ENCODE peak calls at places on chromosomes 4 and X, in four cellular contexts. B, S, K and V are unnamed samples.

GRCh38 chr4:119570401-119570800 is 58.2 kb downstream of the PDE5A start:
- DNase-seq in B (peak), S (no peak), K (no peak), V (no peak)

GRCh38 chr4:69239777-69240176 is 25.2 kb upstream of the UGT2B11 start:
- DNase-seq in B (no peak), S (no peak), K (no peak), V (no peak)

GRCh38 chrX:48919360-48919821 is 567 bp upstream of the PIM2 start:
- DNase-seq in B (no peak), S (no peak), K (no peak), V (no peak)

GRCh38 chr4:26717332-26717731 is 133.4 kb downstream of the TBC1D19 start:
- DNase-seq in B (peak), S (peak), K (peak), V (no peak)

GRCh38 chr4:101967697-101968346 is 177.3 kb downstream of the BANK1 start:
- DNase-seq in B (no peak), S (no peak), K (no peak), V (no peak)

GRCh38 chrX:12681047-12681446 is 110.2 kb upstream of the PRPS2 start:
- DNase-seq in B (no peak), S (no peak), K (no peak), V (no peak)

GRCh38 chr4:10079256-10079655 is 37.3 kb downstream of the WDR1 start:
- DNase-seq in B (no peak), S (no peak), K (no peak), V (no peak)

GRCh38 chrX:110415440-110416167 is 57.0 kb downstream of the RTL9 start:
- DNase-seq in B (no peak), S (no peak), K (no peak), V (no peak)

GRCh38 chr4:85866508-85866907 is 391.6 kb downstream of the ARHGAP24 start:
- DNase-seq in B (no peak), S (no peak), K (no peak), V (no peak)

GRCh38 chr4:82017680-82018079 is 356.1 kb downstream of the HNRNPD start:
- DNase-seq in B (no peak), S (no peak), K (peak), V (peak)

GRCh38 chr4:61204353-61204752 is 4.2 kb downstream of the ADGRL3 start:
- DNase-seq in B (no peak), S (no peak), K (peak), V (peak)

GRCh38 chrX:21738950-21739287 is 19.0 kb downstream of the SMPX start:
- DNase-seq in B (no peak), S (no peak), K (no peak), V (no peak)

GRCh38 chr4:1721666-1722550 is 587 bp downstream of the TACC3 start:
- DNase-seq in B (no peak), S (no peak), K (no peak), V (no peak)

DNA sequence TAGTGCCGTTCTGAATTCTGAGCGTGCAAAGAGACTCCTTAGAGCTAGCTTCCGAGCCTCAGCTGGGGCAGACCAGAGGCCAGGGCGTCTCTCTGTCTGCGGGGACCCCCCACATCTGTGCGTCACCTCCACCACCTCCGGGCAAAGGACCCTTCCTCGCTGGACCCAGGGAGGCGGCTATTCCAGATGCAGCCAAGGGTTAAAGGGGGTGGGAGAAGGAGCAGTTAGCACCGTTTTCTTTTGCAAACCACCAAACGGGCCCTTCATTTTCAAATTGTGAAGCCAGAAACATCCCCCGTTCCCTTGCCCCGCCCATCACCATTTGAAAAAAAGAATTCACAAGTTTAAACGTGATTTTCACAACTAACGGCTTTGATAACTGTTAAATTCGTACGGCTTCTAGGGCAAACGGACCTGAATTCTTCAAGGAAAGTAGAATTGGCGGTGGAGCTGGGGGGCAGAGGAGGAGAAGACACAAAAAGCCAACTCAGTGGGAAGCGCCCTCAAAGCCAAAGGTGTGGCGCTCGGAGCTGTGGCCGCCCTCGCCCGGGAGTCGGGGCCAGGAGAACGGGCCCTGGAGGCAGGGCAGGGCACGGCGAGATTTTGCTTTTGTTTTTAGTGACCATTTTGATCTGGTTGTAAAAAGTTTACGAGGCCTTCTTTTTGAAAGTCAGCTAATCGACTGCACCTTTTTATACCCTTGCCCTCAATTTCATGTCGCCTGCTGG is 3.3 kb upstream of the PDGFRA start:
- DNase-seq in B (no peak), S (no peak), K (no peak), V (no peak)
- H3K4me3 ChIP-seq in B (peak), S (no peak), K (peak), V (peak)

GRCh38 chrX:53440101-53440500 is 5.9 kb upstream of the HSD17B10 start:
- DNase-seq in B (no peak), S (no peak), K (no peak), V (no peak)
- H3K4me3 ChIP-seq in B (no peak), S (peak), K (no peak), V (peak)

GRCh38 chr4:126238010-126238409 is 923.3 kb downstream of the FAT4 start:
- DNase-seq in B (no peak), S (no peak), K (no peak), V (no peak)

GRCh38 chr4:126247409-126247808 is 932.7 kb downstream of the FAT4 start:
- DNase-seq in B (no peak), S (no peak), K (no peak), V (no peak)

GRCh38 chr4:126241631-126242030 is 926.9 kb downstream of the FAT4 start:
- DNase-seq in B (no peak), S (no peak), K (no peak), V (no peak)

GRCh38 chr4:126242679-126243390 is 928.1 kb downstream of the FAT4 start:
- DNase-seq in B (no peak), S (no peak), K (no peak), V (no peak)
- H3K4me3 ChIP-seq in B (no peak), S (no peak), K (no peak), V (no peak)

GRCh38 chrX:13692771-13693231 is 3.9 kb downstream of the RAB9A start:
- DNase-seq in B (no peak), S (peak), K (no peak), V (no peak)
- H3K4me3 ChIP-seq in B (no peak), S (no peak), K (no peak), V (no peak)

GRCh38 chr4:169379688-169380087 is 108.9 kb upstream of the SH3RF1 start:
- DNase-seq in B (no peak), S (no peak), K (no peak), V (no peak)
- H3K4me3 ChIP-seq in B (no peak), S (no peak), K (no peak), V (no peak)

GRCh38 chr4:8015512-8015911 is 75.9 kb upstream of the AFAP1 start:
- DNase-seq in B (no peak), S (no peak), K (no peak), V (no peak)

GRCh38 chr4:8012517-8012916 is 72.9 kb upstream of the AFAP1 start:
- DNase-seq in B (no peak), S (no peak), K (no peak), V (no peak)

GRCh38 chr4:8010618-8011017 is 71.0 kb upstream of the AFAP1 start:
- DNase-seq in B (no peak), S (no peak), K (no peak), V (peak)

GRCh38 chr4:8016527-8016926 is 76.9 kb upstream of the AFAP1 start:
- DNase-seq in B (no peak), S (no peak), K (no peak), V (no peak)

DNA sequence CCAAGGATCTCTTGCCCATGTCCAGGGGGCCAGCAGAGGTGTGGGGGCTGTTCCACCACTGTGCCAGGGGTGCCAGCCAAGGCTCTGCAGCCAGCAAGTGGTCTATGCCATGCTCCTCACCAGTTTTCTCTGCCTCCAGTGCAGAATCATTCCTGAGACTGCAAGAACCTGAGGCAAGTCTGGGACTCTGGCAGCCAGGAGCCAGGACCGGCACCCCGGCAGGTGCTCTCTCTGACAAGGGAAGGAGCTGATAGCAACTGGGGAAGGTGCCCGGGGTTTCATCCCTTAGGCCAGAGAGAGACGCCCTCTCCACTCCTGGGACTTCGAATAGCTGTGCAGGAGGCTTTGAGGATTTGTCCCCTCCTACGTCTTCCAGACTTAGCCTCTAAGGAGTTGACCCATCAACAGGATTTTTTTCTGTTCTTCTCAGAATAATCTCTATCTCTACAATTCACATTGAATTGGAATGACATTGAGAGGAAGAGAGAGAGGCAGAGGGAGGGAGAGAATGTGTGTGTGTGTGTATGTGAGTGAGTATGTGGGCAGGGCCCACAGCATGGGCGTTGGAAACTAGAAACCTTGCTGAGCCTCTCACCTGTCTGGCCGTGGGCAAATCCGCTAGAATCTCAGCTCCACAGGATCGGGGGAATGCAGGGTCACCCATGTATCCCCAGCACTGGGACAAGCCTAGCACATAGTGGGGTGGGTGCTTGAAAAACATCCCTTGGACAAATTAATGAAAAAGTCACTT is 74.5 kb upstream of the AFAP1 start:
- DNase-seq in B (no peak), S (no peak), K (no peak), V (no peak)
- H3K4me3 ChIP-seq in B (no peak), S (no peak), K (no peak), V (no peak)

GRCh38 chrX:52983526-52983925 is 25.2 kb upstream of the FAM156A start:
- DNase-seq in B (no peak), S (no peak), K (no peak), V (no peak)
- H3K4me3 ChIP-seq in B (peak), S (no peak), K (no peak), V (peak)

DNA sequence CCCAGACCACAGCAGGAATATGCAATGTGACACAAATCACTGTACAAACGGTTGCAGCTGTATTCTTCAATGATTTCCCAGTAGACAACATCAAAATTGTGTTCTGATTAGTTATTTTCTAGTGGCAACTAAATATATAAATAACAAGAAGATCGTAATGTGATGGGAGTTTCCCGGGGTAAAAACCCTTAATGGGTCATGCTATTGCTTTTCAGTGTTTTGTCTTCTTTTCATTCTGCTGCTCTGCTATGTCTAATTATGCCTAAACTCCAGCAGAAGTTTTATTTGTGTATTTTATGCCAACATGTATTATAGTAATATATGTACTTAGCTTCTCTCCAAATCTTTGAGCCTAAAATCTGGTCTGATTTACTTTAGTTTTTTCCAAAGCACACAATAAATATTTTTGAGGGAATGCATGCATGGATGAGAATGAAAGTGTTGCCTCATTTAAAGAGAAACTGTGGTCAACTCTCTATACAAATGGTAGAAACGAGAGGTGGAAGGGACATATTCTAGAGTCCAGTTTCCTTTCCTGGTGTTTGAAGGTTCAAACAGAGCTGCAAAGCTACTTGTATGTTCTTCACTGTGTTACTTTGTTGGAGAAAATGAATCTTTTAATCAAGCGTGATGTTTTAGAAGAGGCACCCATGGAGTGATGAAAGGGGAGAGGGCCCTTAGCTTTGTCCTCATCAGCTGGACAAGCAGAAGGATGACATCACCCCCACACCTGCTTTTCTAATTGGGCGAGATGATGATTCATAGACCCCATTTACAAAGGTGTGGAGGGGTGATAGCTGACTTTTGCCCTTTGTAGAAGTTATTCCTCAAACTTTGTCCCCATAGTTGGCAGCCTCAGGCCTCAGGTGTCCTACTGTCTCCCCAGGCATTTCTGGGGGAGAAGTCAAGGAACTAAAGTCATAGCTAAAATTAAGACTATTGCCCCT is 129.7 kb downstream of the FRAS1 start:
- DNase-seq in B (no peak), S (no peak), K (no peak), V (no peak)
- H3K4me3 ChIP-seq in B (no peak), S (no peak), K (no peak), V (no peak)

GRCh38 chr4:172485007-172485406 is 671.8 kb downstream of the GALNTL6 start:
- DNase-seq in B (no peak), S (no peak), K (no peak), V (no peak)

GRCh38 chr4:172489896-172490295 is 676.7 kb downstream of the GALNTL6 start:
- DNase-seq in B (no peak), S (no peak), K (no peak), V (no peak)
- H3K4me3 ChIP-seq in B (no peak), S (no peak), K (no peak), V (no peak)

DNA sequence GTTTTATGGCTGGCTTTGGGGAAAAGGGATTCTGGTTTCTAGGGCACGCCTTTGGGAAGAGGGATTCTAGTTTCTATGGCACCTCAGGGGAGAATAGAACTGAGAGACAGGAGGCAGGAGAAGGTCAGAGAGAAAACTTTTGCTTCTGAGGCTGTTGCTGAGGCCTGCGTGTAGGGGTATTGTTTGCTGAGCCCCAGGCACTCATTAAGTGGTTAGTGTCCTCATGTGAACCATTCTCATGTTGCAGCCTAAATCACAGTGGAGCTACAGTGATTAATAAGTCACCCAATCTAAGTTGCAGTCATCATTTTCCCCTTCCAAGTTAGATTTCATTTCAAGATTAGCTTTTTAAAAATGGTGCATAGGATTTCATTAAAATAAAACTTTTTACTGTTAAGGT is 29.0 kb downstream of the VCX3A start:
- DNase-seq in B (no peak), S (no peak), K (no peak), V (no peak)
- H3K4me3 ChIP-seq in B (no peak), S (no peak), K (no peak), V (no peak)